ENCODE peak calls at places on chromosomes 16 and 17, in nine cellular contexts. Q is activated CD4-positive, alpha-beta T cell treated with anti-CD3 and anti-CD28 coated beads for 36 hours; I is NCI-H1930; G is transverse colon; O is T-helper 9 cell; L is posterior cingulate gyrus; C is activated effector memory CD4-positive, alpha-beta T cell treated with Interleukin-2 at 50 U/mL for 16 hours; T is activated T-helper 1 cell treated with Interleukin-2 at 50 U/mL for 16 hours; U is RWPE1. D is an unnamed sample.

GRCh38 chr17:46072998-46073397 is 73.9 kb downstream of the STH start:
- DNase-seq in G (no peak), T (no peak), C (no peak), I (no peak), Q (no peak), U (peak), O (no peak), L (no peak), D (no peak)

GRCh38 chr17:57580055-57580739 is 164.9 kb downstream of the CCDC182 start:
- DNase-seq in T (no peak), U (no peak), C (no peak), G (no peak), O (no peak), I (no peak), L (no peak), Q (no peak), D (no peak)

GRCh38 chr17:67492824-67493490 is 115.9 kb downstream of the PITPNC1 start:
- DNase-seq in T (no peak), G (no peak), Q (no peak), C (no peak), L (no peak), U (no peak), I (no peak), O (no peak), D (no peak)

GRCh38 chr16:426115-426905 is 861 bp downstream of the RAB11FIP3 start:
- DNase-seq in O (no peak), T (no peak), U (peak), G (peak), L (peak), C (no peak), Q (peak), I (no peak), D (no peak)

GRCh38 chr17:73304971-73305786 is 6.6 kb downstream of the CDC42EP4 start:
- DNase-seq in I (no peak), Q (no peak), O (no peak), U (peak), L (peak), C (no peak), G (peak), T (no peak), D (no peak)

GRCh38 chr17:282000-282911 is 70.4 kb downstream of the RPH3AL start:
- DNase-seq in G (no peak), Q (no peak), I (no peak), T (no peak), U (no peak), O (no peak), L (no peak), C (no peak), D (no peak)

GRCh38 chr17:45906237-45906636 is 11.9 kb downstream of the MAPT start:
- DNase-seq in U (no peak), I (no peak), G (no peak), C (no peak), Q (no peak), O (no peak), T (no peak), L (no peak), D (no peak)

GRCh38 chr17:77140878-77141767 is at the start of gene SEC14L1:
- DNase-seq in T (peak), G (peak), L (peak), C (peak), O (peak), I (no peak), U (peak), Q (peak), D (peak)

GRCh38 chr17:39730095-39730921 is at the start of gene MIEN1:
- DNase-seq in C (peak), Q (peak), G (peak), I (peak), L (peak), T (peak), U (peak), O (peak), D (peak)

GRCh38 chr16:71257768-71258167 is 27.2 kb upstream of the HYDIN start:
- DNase-seq in U (no peak), L (no peak), I (no peak), C (no peak), T (no peak), O (no peak), G (no peak), Q (no peak), D (no peak)

GRCh38 chr17:40535924-40536717 is 29.2 kb downstream of the CCR7 start:
- DNase-seq in O (no peak), U (no peak), I (no peak), G (no peak), T (no peak), L (no peak), C (no peak), Q (peak), D (no peak)

GRCh38 chr16:9683677-9684076 is 498.6 kb downstream of the GRIN2A start:
- DNase-seq in O (no peak), Q (no peak), G (no peak), L (no peak), U (no peak), T (no peak), C (no peak), I (no peak), D (no peak)

GRCh38 chr17:39872700-39873099 is 4.7 kb downstream of the ZPBP2 start:
- DNase-seq in U (peak), Q (no peak), L (no peak), C (no peak), G (no peak), O (no peak), T (no peak), I (no peak), D (no peak)

GRCh38 chr17:73998246-73999220 is 204.9 kb upstream of the RPL38 start:
- DNase-seq in L (peak), T (peak), G (peak), O (peak), I (peak), C (peak), U (peak), Q (peak), D (no peak)

D was measured in nucleus accumbens.